ENCODE peak calls at places on chromosomes 3 and 15, in ten cellular contexts. D is transverse colon, V is ovary, Y is heart left ventricle, E is esophagus squamous epithelium, I is A549, J is uterus, P is tibial nerve, X is right lobe of liver, N is body of pancreas. H is an unnamed sample.

GRCh38 chr3:111331306-111331705 is 210.7 kb upstream of the CD96 start:
- DNase-seq in D (no peak), V (no peak), Y (no peak), E (no peak), I (no peak), J (no peak), P (no peak), X (no peak), N (no peak), H (no peak)

GRCh38 chr3:108202080-108202479 is 20.1 kb downstream of the IFT57 start:
- DNase-seq in D (no peak), V (no peak), Y (no peak), E (no peak), I (no peak), J (no peak), P (no peak), X (no peak), N (no peak), H (no peak)

GRCh38 chr15:72732554-72732953 is 46.5 kb downstream of the BBS4 start:
- DNase-seq in D (no peak), V (no peak), Y (no peak), E (no peak), I (no peak), J (no peak), P (no peak), X (no peak), N (no peak), H (no peak)

GRCh38 chr3:60010778-60011177 is 961.0 kb upstream of the CFAP20DC start:
- DNase-seq in D (no peak), V (no peak), Y (no peak), E (no peak), I (no peak), J (no peak), P (no peak), X (no peak), N (no peak), H (no peak)

GRCh38 chr15:38406451-38406850 is 47.5 kb upstream of the FAM98B start:
- DNase-seq in D (no peak), V (no peak), Y (no peak), E (no peak), I (no peak), J (no peak), P (no peak), X (no peak), N (no peak), H (no peak)

GRCh38 chr3:123385981-123386380 is 62.9 kb downstream of the ADCY5 start:
- DNase-seq in D (no peak), V (peak), Y (no peak), E (no peak), I (peak), J (peak), P (no peak), X (peak), N (peak), H (no peak)

GRCh38 chr3:176961916-176962315 is 235.4 kb downstream of the TBL1XR1 start:
- DNase-seq in D (no peak), V (no peak), Y (no peak), E (no peak), I (no peak), J (no peak), P (no peak), X (no peak), N (no peak), H (no peak)

GRCh38 chr15:40333922-40334492 is 6.7 kb downstream of the CCDC9B start:
- DNase-seq in D (peak), V (no peak), Y (peak), E (no peak), I (no peak), J (no peak), P (peak), X (peak), N (no peak), H (peak)

GRCh38 chr3:39189648-39190269 is 2.6 kb downstream of the XIRP1 start:
- DNase-seq in D (peak), V (peak), Y (peak), E (no peak), I (peak), J (peak), P (peak), X (peak), N (peak), H (peak)

GRCh38 chr3:5732081-5732480 is 544.6 kb downstream of the EDEM1 start:
- DNase-seq in D (no peak), V (no peak), Y (no peak), E (no peak), I (no peak), J (no peak), P (no peak), X (no peak), N (no peak), H (no peak)

GRCh38 chr15:98043160-98044059 is 82.9 kb downstream of the ARRDC4 start:
- DNase-seq in D (no peak), V (no peak), Y (no peak), E (no peak), I (no peak), J (no peak), P (no peak), X (peak), N (peak), H (no peak)

GRCh38 chr15:79394231-79394630 is 37.9 kb upstream of the MINAR1 start:
- DNase-seq in D (no peak), V (no peak), Y (no peak), E (no peak), I (no peak), J (no peak), P (no peak), X (no peak), N (no peak), H (no peak)

GRCh38 chr3:187286467-187287059 is 5.0 kb downstream of the MASP1 start:
- DNase-seq in D (no peak), V (peak), Y (no peak), E (no peak), I (no peak), J (peak), P (no peak), X (peak), N (no peak), H (no peak)

GRCh38 chr3:141051641-141052569 is 758 bp downstream of the SPSB4 start:
- DNase-seq in D (no peak), V (no peak), Y (peak), E (no peak), I (peak), J (no peak), P (no peak), X (no peak), N (peak), H (no peak)

GRCh38 chr3:13896473-13897154 is 16.7 kb upstream of the WNT7A start:
- DNase-seq in D (peak), V (peak), Y (no peak), E (no peak), I (peak), J (peak), P (peak), X (no peak), N (peak), H (peak)

GRCh38 chr3:49841126-49841525 is 15.2 kb downstream of the TRAIP start:
- DNase-seq in D (no peak), V (no peak), Y (peak), E (no peak), I (peak), J (no peak), P (no peak), X (no peak), N (no peak), H (no peak)

GRCh38 chr3:180184806-180185205 is 148.1 kb upstream of the PEX5L start:
- DNase-seq in D (no peak), V (no peak), Y (no peak), E (no peak), I (no peak), J (no peak), P (no peak), X (no peak), N (no peak), H (no peak)

GRCh38 chr3:185308126-185308754 is 54.4 kb upstream of the EHHADH start:
- DNase-seq in D (peak), V (no peak), Y (peak), E (no peak), I (peak), J (no peak), P (peak), X (no peak), N (peak), H (no peak)

GRCh38 chr15:42490743-42491539 is at the start of gene ZNF106:
- DNase-seq in D (peak), V (peak), Y (peak), E (peak), I (peak), J (peak), P (peak), X (peak), N (peak), H (peak)

GRCh38 chr3:107217161-107217560 is 160.1 kb upstream of the CCDC54 start:
- DNase-seq in D (no peak), V (no peak), Y (no peak), E (no peak), I (peak), J (no peak), P (no peak), X (no peak), N (no peak), H (no peak)

GRCh38 chr3:149763565-149763964 is 11.3 kb upstream of the COMMD2 start:
- DNase-seq in D (no peak), V (no peak), Y (no peak), E (no peak), I (peak), J (no peak), P (no peak), X (no peak), N (no peak), H (no peak)

GRCh38 chr15:36951747-36952247 is 148.6 kb downstream of the MEIS2 start:
- DNase-seq in D (no peak), V (no peak), Y (no peak), E (no peak), I (peak), J (no peak), P (no peak), X (no peak), N (no peak), H (no peak)

GRCh38 chr3:106829206-106829605 is 548.0 kb upstream of the CCDC54 start:
- DNase-seq in D (no peak), V (no peak), Y (no peak), E (no peak), I (no peak), J (no peak), P (no peak), X (no peak), N (no peak), H (no peak)

GRCh38 chr3:127442551-127442950 is 148.0 kb downstream of the TPRA1 start:
- DNase-seq in D (no peak), V (no peak), Y (no peak), E (no peak), I (no peak), J (no peak), P (no peak), X (peak), N (no peak), H (no peak)

GRCh38 chr3:47113669-47114365 is 50.1 kb downstream of the SETD2 start:
- DNase-seq in D (no peak), V (no peak), Y (no peak), E (no peak), I (peak), J (no peak), P (no peak), X (no peak), N (no peak), H (no peak)

GRCh38 chr3:13248640-13249039 is 171.5 kb downstream of the NUP210 start:
- DNase-seq in D (no peak), V (no peak), Y (no peak), E (no peak), I (no peak), J (no peak), P (no peak), X (no peak), N (no peak), H (no peak)

GRCh38 chr3:11434017-11434526 is 161.9 kb downstream of the ATG7 start:
- DNase-seq in D (peak), V (peak), Y (peak), E (no peak), I (no peak), J (peak), P (peak), X (no peak), N (peak), H (peak)

GRCh38 chr3:10753964-10754363 is 62.1 kb upstream of the SLC6A11 start:
- DNase-seq in D (no peak), V (no peak), Y (peak), E (no peak), I (no peak), J (no peak), P (no peak), X (peak), N (peak), H (no peak)

GRCh38 chr3:138941259-138941885 is 5.6 kb downstream of the FOXL2 start:
- DNase-seq in D (peak), V (peak), Y (no peak), E (no peak), I (peak), J (no peak), P (no peak), X (peak), N (peak), H (no peak)

GRCh38 chr15:80588801-80589200 is 106.3 kb upstream of the ABHD17C start:
- DNase-seq in D (no peak), V (no peak), Y (no peak), E (no peak), I (peak), J (no peak), P (no peak), X (no peak), N (no peak), H (no peak)

GRCh38 chr3:193593666-193594025 is 638 bp downstream of the OPA1 start:
- DNase-seq in D (no peak), V (no peak), Y (no peak), E (no peak), I (peak), J (no peak), P (no peak), X (no peak), N (no peak), H (no peak)

GRCh38 chr15:90425726-90426346 is 37.8 kb downstream of the IQGAP1 start:
- DNase-seq in D (no peak), V (no peak), Y (no peak), E (no peak), I (no peak), J (no peak), P (no peak), X (no peak), N (no peak), H (no peak)

GRCh38 chr3:11613851-11614491 is 29.7 kb downstream of the VGLL4 start:
- DNase-seq in D (no peak), V (no peak), Y (no peak), E (no peak), I (no peak), J (no peak), P (no peak), X (no peak), N (no peak), H (no peak)

GRCh38 chr3:106302451-106303221 is 433.8 kb upstream of the CBLB start:
- DNase-seq in D (no peak), V (no peak), Y (no peak), E (no peak), I (no peak), J (no peak), P (no peak), X (no peak), N (no peak), H (no peak)

GRCh38 chr15:47756872-47757271 is 39.6 kb downstream of the SEMA6D start:
- DNase-seq in D (peak), V (peak), Y (no peak), E (no peak), I (no peak), J (no peak), P (no peak), X (no peak), N (peak), H (peak)

GRCh38 chr3:14625443-14625842 is 26.1 kb upstream of the CCDC174 start:
- DNase-seq in D (no peak), V (no peak), Y (no peak), E (no peak), I (no peak), J (no peak), P (no peak), X (no peak), N (no peak), H (no peak)

GRCh38 chr15:52013151-52013791 is 5.7 kb upstream of the MAPK6 start:
- DNase-seq in D (no peak), V (no peak), Y (no peak), E (no peak), I (peak), J (no peak), P (no peak), X (no peak), N (no peak), H (no peak)

GRCh38 chr15:52008698-52009434 is 10.2 kb upstream of the MAPK6 start:
- DNase-seq in D (no peak), V (no peak), Y (no peak), E (no peak), I (peak), J (no peak), P (no peak), X (no peak), N (no peak), H (no peak)

GRCh38 chr15:52010633-52011595 is 8.1 kb upstream of the MAPK6 start:
- DNase-seq in D (no peak), V (no peak), Y (no peak), E (no peak), I (peak), J (peak), P (no peak), X (no peak), N (peak), H (peak)

GRCh38 chr15:52011711-52012144 is 7.3 kb upstream of the MAPK6 start:
- DNase-seq in D (no peak), V (no peak), Y (peak), E (no peak), I (no peak), J (no peak), P (no peak), X (no peak), N (no peak), H (no peak)

DNA sequence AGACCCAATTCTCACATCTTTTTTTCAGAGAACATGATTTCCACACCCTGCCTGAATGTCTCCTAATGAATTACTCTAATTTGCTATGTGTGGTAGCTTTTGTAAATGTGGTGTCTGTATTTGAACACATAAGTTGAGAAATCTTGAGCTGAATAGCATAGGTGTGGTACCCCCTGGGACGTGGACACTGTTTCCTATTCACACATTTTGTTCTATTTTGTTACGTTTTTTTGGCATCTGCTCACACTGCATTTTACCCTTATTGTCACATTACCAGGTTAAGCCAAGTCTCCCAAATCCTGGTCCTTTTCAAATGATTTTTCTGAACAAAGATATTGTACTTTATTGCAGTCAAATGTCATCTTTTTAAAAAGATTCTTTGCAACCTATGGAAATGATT is 6.8 kb upstream of the MAPK6 start:
- DNase-seq in D (no peak), V (no peak), Y (no peak), E (no peak), I (no peak), J (no peak), P (no peak), X (no peak), N (no peak), H (no peak)
- H3K27ac ChIP-seq in D (peak), V (no peak), Y (peak), E (peak), I (peak), J (peak), P (peak), X (no peak), N (no peak), H (peak)

GRCh38 chr3:156743859-156744258 is 69.5 kb downstream of the TIPARP start:
- DNase-seq in D (no peak), V (no peak), Y (no peak), E (no peak), I (peak), J (no peak), P (no peak), X (no peak), N (no peak), H (no peak)
- TF ChIP-seq CTCF in D (no peak), V (no peak), Y (no peak), E (no peak), I (no peak), J (no peak), P (no peak), X (no peak), N (no peak), H (no peak)

DNA sequence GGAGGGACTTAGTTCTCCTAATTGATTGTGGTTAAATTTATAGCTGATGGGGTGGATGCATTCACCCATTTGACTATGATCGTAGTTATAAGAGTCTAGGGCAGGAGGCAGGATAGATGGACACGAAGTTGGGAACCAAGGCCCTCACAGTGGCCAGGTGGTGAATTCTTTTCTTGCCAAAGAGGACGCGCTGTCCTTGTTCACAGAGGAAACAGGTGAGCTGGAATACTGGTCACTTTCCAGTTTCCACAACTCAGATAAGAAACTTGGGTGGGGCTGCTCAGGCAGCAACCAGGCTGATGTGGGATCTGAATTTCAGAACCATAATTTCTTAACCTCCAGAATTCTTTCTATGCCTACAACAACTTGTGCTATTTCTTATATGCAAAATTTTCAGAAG is 34.0 kb upstream of the ICE2 start:
- DNase-seq in D (no peak), V (no peak), Y (no peak), E (no peak), I (no peak), J (no peak), P (no peak), X (no peak), N (peak), H (no peak)
- TF ChIP-seq POLR2A in D (no peak), V (no peak), Y (no peak), E (no peak), I (no peak), J (no peak), P (no peak), X (no peak), N (no peak), H (no peak)

DNA sequence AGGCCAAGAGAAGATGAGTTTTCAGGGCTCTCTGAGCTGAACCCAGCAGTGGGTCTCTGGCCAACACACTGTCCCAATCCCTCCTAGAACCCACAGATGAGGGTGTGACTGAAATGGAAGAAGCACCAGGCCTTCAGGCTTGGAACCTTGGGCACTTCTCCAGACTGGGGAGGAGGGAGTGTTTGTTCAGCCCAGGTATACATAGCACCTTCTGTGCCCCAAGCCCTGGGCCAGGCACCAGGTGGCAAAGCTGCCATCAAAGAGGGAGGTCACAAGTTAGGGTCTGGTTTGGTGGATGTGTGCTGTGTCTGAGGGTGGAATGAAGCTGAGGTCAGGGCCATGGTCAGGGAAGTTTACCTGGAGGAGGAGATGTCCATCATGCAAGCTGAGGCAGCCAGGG is 15.8 kb upstream of the RHO start:
- DNase-seq in D (no peak), V (no peak), Y (no peak), E (no peak), I (no peak), J (no peak), P (no peak), X (no peak), N (no peak), H (no peak)
- H3K27ac ChIP-seq in D (no peak), V (no peak), Y (no peak), E (no peak), I (no peak), J (no peak), P (no peak), X (no peak), N (no peak), H (no peak)

DNA sequence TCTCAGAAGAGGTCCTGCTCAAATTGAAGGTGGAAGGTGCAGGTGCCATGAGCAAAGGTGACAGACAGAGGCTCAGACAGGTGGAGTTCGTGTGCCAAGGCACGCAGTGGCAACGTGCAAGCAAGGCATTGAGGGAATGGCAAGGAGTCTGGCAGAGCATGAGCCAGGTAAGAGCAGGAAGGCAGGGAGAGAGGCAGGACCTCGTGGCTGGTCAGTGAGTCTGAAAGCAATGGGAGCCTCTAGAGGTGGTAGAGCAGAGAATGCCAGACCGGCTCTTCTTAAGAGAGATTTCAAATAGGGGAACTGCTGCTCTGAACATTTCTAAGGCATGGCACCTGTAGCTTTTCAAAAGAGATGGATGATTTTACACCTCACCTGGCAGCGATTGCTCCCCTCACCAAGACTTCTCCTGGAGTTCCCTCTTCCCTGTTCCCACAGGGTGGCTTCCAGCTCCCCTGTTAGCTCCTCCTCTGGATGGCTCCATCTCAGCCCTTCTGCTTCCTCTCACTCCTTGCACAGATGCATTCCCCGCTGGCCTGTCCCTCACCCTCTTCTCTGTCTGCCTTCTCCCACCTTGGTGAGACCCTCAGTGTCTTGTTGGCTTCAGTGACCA is 2.7 kb downstream of the MYO5C start:
- DNase-seq in D (no peak), V (no peak), Y (no peak), E (no peak), I (peak), J (no peak), P (no peak), X (no peak), N (peak), H (no peak)
- TF ChIP-seq CTCF in D (no peak), V (no peak), Y (no peak), E (no peak), I (no peak), J (no peak), P (no peak), X (no peak), N (no peak), H (no peak)